ENCODE peak calls at places on chromosomes 7 and 10, in four cellular contexts. L, M, N and W are unnamed samples.

GRCh38 chr10:64762861-64763260 is 1241.7 kb downstream of the REEP3 start:
- DNase-seq in N (no peak), L (no peak), M (no peak), W (no peak)

GRCh38 chr7:92293887-92294616 is 48.3 kb downstream of the ANKIB1 start:
- DNase-seq in N (no peak), M (no peak), L (no peak), W (no peak)

GRCh38 chr7:10122573-10123100 is 851.0 kb upstream of the PHF14 start:
- DNase-seq in L (no peak), N (no peak), M (no peak), W (no peak)

GRCh38 chr10:110918269-110918632 is 729 bp downstream of the BBIP1 start:
- DNase-seq in N (peak; percentile 63), M (peak; percentile 98), L (peak; percentile 97), W (peak; percentile 95)

GRCh38 chr10:123007558-123008378 is 827 bp downstream of the IKZF5 start:
- DNase-seq in M (peak; percentile 66), L (peak; percentile 38), N (peak; percentile 21), W (no peak)

GRCh38 chr7:130180571-130180971 is 24.6 kb downstream of the TMEM209 start:
- DNase-seq in L (no peak), M (no peak), N (no peak), W (no peak)

GRCh38 chr7:149719912-149720335 is 53.5 kb downstream of the ZNF467 start:
- DNase-seq in L (no peak), N (no peak), M (no peak), W (no peak)

GRCh38 chr7:27165089-27165654 is at the start of gene HOXA9:
- DNase-seq in N (no peak), L (peak; percentile 87), M (peak; percentile 97), W (peak; percentile 81)

GRCh38 chr7:106499897-106500296 is 161.1 kb downstream of the CCDC71L start:
- DNase-seq in M (no peak), N (no peak), L (no peak), W (no peak)

GRCh38 chr7:129677796-129678195 is 66.3 kb downstream of the NRF1 start:
- DNase-seq in N (no peak), M (no peak), L (no peak), W (no peak)

GRCh38 chr7:2258661-2259365 is 16.8 kb downstream of the NUDT1 start:
- DNase-seq in N (peak; percentile 50), M (no peak), L (no peak), W (no peak)

GRCh38 chr10:46106410-46107255 is 60.6 kb upstream of the MSMB start:
- DNase-seq in N (no peak), M (peak; percentile 78), L (peak; percentile 48), W (no peak)

GRCh38 chr10:6247041-6247712 is 44.4 kb downstream of the PFKFB3 start:
- DNase-seq in L (no peak), M (no peak), N (no peak), W (no peak)

GRCh38 chr7:97015787-97016391 is 8.7 kb downstream of the DLX5 start:
- DNase-seq in L (no peak), M (no peak), N (no peak), W (no peak)

GRCh38 chr10:91883549-91884542 is 25.4 kb downstream of the FGFBP3 start:
- DNase-seq in N (no peak), M (no peak), L (no peak), W (peak; percentile 54)

GRCh38 chr10:64209574-64209973 is 688.4 kb downstream of the REEP3 start:
- DNase-seq in L (no peak), M (peak; percentile 63), N (no peak), W (no peak)

GRCh38 chr7:144487906-144488305 is 84.4 kb upstream of the NOBOX start:
- DNase-seq in M (no peak), N (no peak), L (no peak), W (no peak)

GRCh38 chr7:73799282-73800141 is 29.4 kb upstream of the CLDN3 start:
- DNase-seq in M (peak; percentile 2), L (no peak), N (no peak), W (no peak)

GRCh38 chr7:106108988-106109387 is 3.1 kb downstream of the SYPL1 start:
- DNase-seq in L (no peak), N (no peak), M (no peak), W (no peak)

GRCh38 chr7:138835087-138835486 is 37.1 kb upstream of the ATP6V0A4 start:
- DNase-seq in L (no peak), M (no peak), N (no peak), W (no peak)

GRCh38 chr10:22315455-22316285 is 518 bp upstream of the COMMD3 start:
- DNase-seq in M (no peak), N (no peak), L (no peak), W (no peak)

GRCh38 chr7:107394831-107395230 is 75.0 kb upstream of the GPR22 start:
- DNase-seq in M (no peak), L (no peak), N (no peak), W (no peak)

GRCh38 chr7:109476409-109476808 is 906.7 kb downstream of the DNAJB9 start:
- DNase-seq in M (no peak), L (no peak), N (no peak), W (no peak)
- TF ChIP-seq POLR2AphosphoS5 in M (no peak), L (no peak), N (no peak), W (no peak)

GRCh38 chr7:157690058-157690832 is 353.4 kb downstream of the DNAJB6 start:
- DNase-seq in M (no peak), L (no peak), N (no peak), W (no peak)
- H3K27ac ChIP-seq in M (no peak overlapping the region), L (peak overlapping the region; percentile 50), N (no peak overlapping the region), W (no peak overlapping the region)

GRCh38 chr10:103854265-103854686 is 1.1 kb downstream of the SH3PXD2A start:
- DNase-seq in N (no peak), M (no peak), L (peak; percentile 41), W (no peak)

GRCh38 chr10:103856497-103857175 is 1.3 kb upstream of the SH3PXD2A start:
- DNase-seq in L (no peak), N (no peak), M (no peak), W (no peak)

GRCh38 chr10:103855852-103856496 is 598 bp upstream of the SH3PXD2A start:
- DNase-seq in M (peak; percentile 60), N (no peak), L (no peak), W (no peak)

GRCh38 chr10:103854687-103855423 is 521 bp downstream of the SH3PXD2A start:
- DNase-seq in L (peak; percentile 46), M (peak; percentile 78), N (no peak), W (no peak)

DNA sequence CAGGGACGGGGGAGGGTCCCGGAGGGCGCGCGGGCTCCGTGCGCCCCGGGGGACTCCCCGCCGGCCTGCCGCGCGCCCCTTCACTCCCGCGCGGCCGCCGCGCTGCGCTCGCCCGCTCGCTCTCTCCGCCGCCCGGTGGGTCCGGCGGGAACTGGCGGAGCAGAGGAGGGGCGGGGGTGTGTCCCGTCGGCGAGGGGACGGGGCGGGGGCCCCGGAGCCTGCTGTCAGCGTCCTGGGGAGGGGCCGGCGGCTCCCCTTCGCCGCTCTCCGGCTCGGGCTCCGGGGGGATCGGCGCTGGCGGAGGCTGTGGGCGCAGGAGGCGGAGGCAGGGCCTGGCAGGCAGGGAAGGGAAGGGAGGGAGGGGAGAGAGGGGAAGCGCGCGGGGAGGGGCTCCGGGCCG is at the start of gene SH3PXD2A:
- DNase-seq in L (peak; percentile 57), N (no peak), M (peak; percentile 73), W (no peak)
- TF ChIP-seq POLR2A in L (no peak), N (no peak), M (no peak), W (no peak)

GRCh38 chr10:79491171-79491835 is 21.0 kb upstream of the EIF5AL1 start:
- DNase-seq in N (no peak), L (no peak), M (no peak), W (no peak)

GRCh38 chr10:79493806-79494205 is 18.5 kb upstream of the EIF5AL1 start:
- DNase-seq in M (no peak), N (no peak), L (no peak), W (no peak)

GRCh38 chr10:79492256-79492655 is 20.1 kb upstream of the EIF5AL1 start:
- DNase-seq in M (no peak), N (no peak), L (no peak), W (no peak)

GRCh38 chr10:79494871-79495270 is 17.5 kb upstream of the EIF5AL1 start:
- DNase-seq in M (no peak), N (no peak), L (no peak), W (no peak)

GRCh38 chr10:79492839-79493238 is 19.5 kb upstream of the EIF5AL1 start:
- DNase-seq in M (no peak), N (no peak), L (no peak), W (no peak)
- TF ChIP-seq POLR2AphosphoS5 in M (no peak), N (no peak), L (no peak), W (no peak)

GRCh38 chr7:100586266-100587025 is at the start of gene FBXO24:
- DNase-seq in N (peak; percentile 100), L (peak; percentile 100), M (peak; percentile 100), W (peak; percentile 100)
- H3K27ac ChIP-seq in N (peak within 1 kb of the TSS; percentile 88), L (peak within 1 kb of the TSS; percentile 97), M (peak within 1 kb of the TSS; percentile 93), W (peak within 1 kb of the TSS; percentile 98)

DNA sequence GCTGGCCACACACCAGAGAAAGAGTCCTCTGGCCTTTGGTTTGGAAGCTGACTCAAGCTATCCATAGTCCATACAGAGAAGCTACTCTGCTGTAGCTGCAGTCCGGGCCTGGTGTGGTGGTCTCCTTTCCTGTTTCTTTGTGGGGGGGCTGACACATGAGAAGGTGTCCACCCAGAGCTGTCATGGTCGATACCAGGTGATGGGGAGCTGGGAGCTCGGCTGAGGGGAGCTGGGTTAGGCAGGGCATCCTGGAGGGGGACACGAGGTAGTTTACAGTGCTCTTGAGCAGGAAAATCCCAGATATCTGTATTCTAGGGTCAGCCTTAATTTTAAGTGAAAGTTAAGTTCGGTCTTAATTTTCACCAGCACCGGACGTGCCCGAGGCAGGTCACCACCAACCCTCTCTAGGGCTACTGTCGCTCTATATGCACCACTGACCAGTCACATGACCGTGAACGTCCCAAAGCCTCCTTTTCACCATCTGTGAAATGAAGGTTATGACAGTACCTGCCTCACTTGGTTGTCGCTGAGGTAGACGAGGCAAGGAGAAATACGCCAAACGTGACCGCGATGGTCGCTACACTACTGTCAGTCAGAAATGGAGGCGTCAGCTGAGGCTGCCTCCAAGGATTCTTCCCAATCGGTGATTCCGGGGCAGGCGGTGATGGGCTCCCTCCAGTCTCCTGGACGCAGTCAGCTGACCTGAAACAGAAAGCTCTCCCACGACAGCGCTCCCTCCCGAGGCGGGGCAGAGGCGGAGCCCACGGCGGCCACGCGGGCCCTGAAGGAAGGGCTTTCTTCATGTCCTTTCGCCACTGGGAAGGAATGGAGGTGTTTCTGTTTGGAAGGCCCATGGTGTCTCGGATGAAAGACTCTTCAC is 69.4 kb upstream of the SHH start:
- DNase-seq in M (peak; percentile 53), L (no peak), N (no peak), W (no peak)
- TF ChIP-seq POLR2A in M (no peak), L (no peak), N (no peak), W (no peak)